ENCODE peak calls at places on chromosomes 12 and 14, in six cellular contexts. One of them, this sample, is unnamed.

GRCh38 chr14:99260652-99261551 is 11.1 kb downstream of the BCL11B start:
- DNase-seq in left cardiac atrium: no peak
- DNase-seq in A549: no peak
- DNase-seq in left ventricle myocardium inferior: no peak
- DNase-seq in AG08396: no peak
- DNase-seq in foreskin fibroblast: no peak
- DNase-seq in this sample: peak; percentile 73

GRCh38 chr14:52079239-52079956 is 10.5 kb upstream of the NID2 start:
- DNase-seq in left cardiac atrium: no peak
- DNase-seq in left ventricle myocardium inferior: no peak
- DNase-seq in A549: no peak
- DNase-seq in AG08396: no peak
- DNase-seq in foreskin fibroblast: no peak
- DNase-seq in this sample: no peak

GRCh38 chr14:67359319-67359774 is 257 bp downstream of the ATP6V1D start:
- DNase-seq in left ventricle myocardium inferior: peak; percentile 25
- DNase-seq in AG08396: peak; percentile 51
- DNase-seq in left cardiac atrium: peak; percentile 36
- DNase-seq in A549: no peak
- DNase-seq in foreskin fibroblast: peak; percentile 52
- DNase-seq in this sample: no peak

GRCh38 chr14:52063107-52063506 is 5.8 kb downstream of the NID2 start:
- DNase-seq in A549: no peak
- DNase-seq in left cardiac atrium: peak; percentile 43
- DNase-seq in left ventricle myocardium inferior: peak; percentile 43
- DNase-seq in foreskin fibroblast: no peak
- DNase-seq in AG08396: no peak
- DNase-seq in this sample: no peak

GRCh38 chr12:2259368-2259767 is 206.6 kb downstream of the CACNA1C start:
- DNase-seq in AG08396: no peak
- DNase-seq in left ventricle myocardium inferior: no peak
- DNase-seq in foreskin fibroblast: no peak
- DNase-seq in left cardiac atrium: no peak
- DNase-seq in A549: no peak
- DNase-seq in this sample: no peak

GRCh38 chr12:62907067-62907466 is 27.9 kb downstream of the PPM1H start:
- DNase-seq in left cardiac atrium: no peak
- DNase-seq in AG08396: no peak
- DNase-seq in left ventricle myocardium inferior: no peak
- DNase-seq in A549: no peak
- DNase-seq in foreskin fibroblast: no peak
- DNase-seq in this sample: no peak

GRCh38 chr12:92953747-92954146 is 24.7 kb upstream of the EEA1 start:
- DNase-seq in left cardiac atrium: no peak
- DNase-seq in A549: no peak
- DNase-seq in foreskin fibroblast: no peak
- DNase-seq in AG08396: no peak
- DNase-seq in left ventricle myocardium inferior: no peak
- DNase-seq in this sample: no peak

GRCh38 chr14:65949711-65950516 is 536.3 kb upstream of the CCDC196 start:
- DNase-seq in foreskin fibroblast: no peak
- DNase-seq in left ventricle myocardium inferior: peak; percentile 54
- DNase-seq in AG08396: no peak
- DNase-seq in A549: peak; percentile 28
- DNase-seq in left cardiac atrium: peak; percentile 67
- DNase-seq in this sample: no peak